ENCODE peak calls at places on chromosomes 4 and X, in five cellular contexts. P is T-helper 2 cell treated with Interferon-gamma antibody and Interleukin-4, amounts not matched to agents 5 μg/mL and 100 μg/mL, for 36 hours; T is HepG2; G is body of pancreas; U is NCI-H524. Z is an unnamed sample.

GRCh38 chr4:53196872-53197759 is 168.7 kb downstream of the SCFD2 start:
- DNase-seq in P (no peak), T (peak; percentile 65), G (no peak), U (peak; percentile 75), Z (peak; percentile 84)

GRCh38 chr4:94486372-94486801 is 34.6 kb downstream of the PDLIM5 start:
- DNase-seq in P (no peak), T (no peak), G (no peak), U (no peak), Z (no peak)

GRCh38 chrX:72094894-72095293 is 36.8 kb downstream of the RTL5 start:
- DNase-seq in P (peak; percentile 4), T (no peak), G (no peak), U (peak; percentile 56), Z (peak; percentile 43)

GRCh38 chr4:47675810-47676209 is 162.1 kb downstream of the CORIN start:
- DNase-seq in P (no peak), T (no peak), G (no peak), U (no peak), Z (no peak)

GRCh38 chr4:122458625-122459024 is 2.1 kb upstream of the IL2 start:
- DNase-seq in P (peak; percentile 66), T (no peak), G (no peak), U (no peak), Z (peak; percentile 5)

GRCh38 chr4:92303621-92304027 is at the start of gene GRID2:
- DNase-seq in P (no peak), T (no peak), G (no peak), U (peak; percentile 68), Z (peak; percentile 38)

GRCh38 chrX:115462406-115462805 is 98.6 kb upstream of the PLS3 start:
- DNase-seq in P (no peak), T (no peak), G (no peak), U (no peak), Z (no peak)

GRCh38 chr4:147526272-147526654 is 45.4 kb downstream of the EDNRA start:
- DNase-seq in P (no peak), T (no peak), G (no peak), U (no peak), Z (no peak)

GRCh38 chrX:10620121-10620699 is at the start of gene MID1:
- DNase-seq in P (no peak), T (no peak), G (peak; percentile 64), U (peak; percentile 79), Z (peak; percentile 78)

GRCh38 chr4:66565796-66566195 is 895.5 kb upstream of the EPHA5 start:
- DNase-seq in P (no peak), T (no peak), G (no peak), U (no peak), Z (no peak)

GRCh38 chr4:108170729-108171540 is 2.2 kb upstream of the LEF1 start:
- DNase-seq in P (no peak), T (no peak), G (no peak), U (peak; percentile 5), Z (no peak)

GRCh38 chr4:188941524-188942109 is 802.4 kb downstream of the TRIML1 start:
- DNase-seq in P (no peak), T (no peak), G (no peak), U (peak; percentile 72), Z (peak; percentile 54)

GRCh38 chr4:36163198-36163597 is 81.1 kb downstream of the ARAP2 start:
- DNase-seq in P (no peak), T (no peak), G (no peak), U (no peak), Z (no peak)

GRCh38 chr4:73127839-73128448 is 58.4 kb upstream of the COX18 start:
- DNase-seq in P (no peak), T (peak; percentile 9), G (no peak), U (peak; percentile 5), Z (peak; percentile 35)

GRCh38 chr4:135239964-135240363 is 1038.4 kb upstream of the PABPC4L start:
- DNase-seq in P (no peak), T (no peak), G (no peak), U (no peak), Z (no peak)

GRCh38 chr4:38904090-38904666 is 36.6 kb downstream of the FAM114A1 start:
- DNase-seq in P (no peak), T (peak; percentile 89), G (peak; percentile 23), U (no peak), Z (peak; percentile 61)

GRCh38 chr4:99790796-99791617 is 25.6 kb upstream of the DAPP1 start:
- DNase-seq in P (no peak), T (no peak), G (no peak), U (peak; percentile 72), Z (no peak)

GRCh38 chrX:7088968-7089615 is 58.4 kb upstream of the STS start:
- DNase-seq in P (no peak), T (no peak), G (no peak), U (no peak), Z (peak; percentile 48)

GRCh38 chr4:118587116-118587869 is 97.9 kb upstream of the METTL14 start:
- DNase-seq in P (no peak), T (no peak), G (no peak), U (no peak), Z (no peak)

GRCh38 chr4:37132351-37132989 is 112.1 kb upstream of the NWD2 start:
- DNase-seq in P (no peak), T (no peak), G (no peak), U (no peak), Z (no peak)

GRCh38 chrX:109967151-109967550 is 35.8 kb upstream of the TMEM164 start:
- DNase-seq in P (no peak), T (no peak), G (no peak), U (no peak), Z (no peak)

Z was measured in hepatocyte.